ENCODE peak calls at places on chromosomes 13 and 19, in four cellular contexts. Y, J, A and Q are unnamed samples.

GRCh38 chr19:44539236-44539819 is 9.9 kb upstream of the CEACAM20 start:
- DNase-seq in Y (no peak), J (no peak), A (no peak), Q (no peak)

GRCh38 chr19:32458500-32459123 is 53.0 kb downstream of the DPY19L3 start:
- DNase-seq in Y (peak; percentile 42), J (no peak), A (no peak), Q (no peak)

GRCh38 chr13:72379581-72379980 is 347.8 kb downstream of the MZT1 start:
- DNase-seq in Y (no peak), J (no peak), A (no peak), Q (no peak)

GRCh38 chr13:46124967-46125933 is 20.4 kb upstream of the CPB2 start:
- DNase-seq in Y (no peak), J (no peak), A (peak; percentile 25), Q (no peak)

GRCh38 chr13:83798731-83799130 is 83.5 kb downstream of the SLITRK1 start:
- DNase-seq in Y (no peak), J (no peak), A (no peak), Q (no peak)

GRCh38 chr19:13887039-13887438 is 10.1 kb downstream of the NANOS3 start:
- DNase-seq in Y (no peak), J (no peak), A (no peak), Q (no peak)

GRCh38 chr13:80084086-80084676 is 256.7 kb downstream of the SPRY2 start:
- DNase-seq in Y (no peak), J (peak; percentile 28), A (no peak), Q (no peak)

GRCh38 chr13:109783815-109784589 is 2.4 kb downstream of the IRS2 start:
- DNase-seq in Y (no peak), J (peak; percentile 32), A (no peak), Q (no peak)

GRCh38 chr13:112455476-112456059 is 79.4 kb downstream of the SPACA7 start:
- DNase-seq in Y (no peak), J (no peak), A (no peak), Q (no peak)

GRCh38 chr13:34416833-34417425 is 525.1 kb upstream of the NBEA start:
- DNase-seq in Y (no peak), J (peak; percentile 1), A (no peak), Q (no peak)

GRCh38 chr13:31072041-31072440 is 89.7 kb downstream of the HSPH1 start:
- DNase-seq in Y (no peak), J (no peak), A (no peak), Q (no peak)

GRCh38 chr13:31073859-31074718 is 87.6 kb downstream of the HSPH1 start:
- DNase-seq in Y (peak; percentile 89), J (no peak), A (no peak), Q (no peak)

GRCh38 chr13:31069808-31070544 is 91.7 kb downstream of the HSPH1 start:
- DNase-seq in Y (no peak), J (no peak), A (no peak), Q (no peak)

GRCh38 chr13:31074750-31075149 is 87.0 kb downstream of the HSPH1 start:
- DNase-seq in Y (no peak), J (no peak), A (no peak), Q (no peak)
- TF ChIP-seq JUNB in Y (no peak), J (no peak), A (no peak), Q (no peak)

GRCh38 chr13:28147489-28147888 is 9.1 kb downstream of the PAN3 start:
- DNase-seq in Y (no peak), J (no peak), A (no peak), Q (no peak)
- H4K20me1 ChIP-seq in Y (no peaks in the 10 kb centered on the region), J (peaks cover 46% of the 10 kb centered on the region), A (no peaks in the 10 kb centered on the region), Q (peaks cover 41% of the 10 kb centered on the region)

DNA sequence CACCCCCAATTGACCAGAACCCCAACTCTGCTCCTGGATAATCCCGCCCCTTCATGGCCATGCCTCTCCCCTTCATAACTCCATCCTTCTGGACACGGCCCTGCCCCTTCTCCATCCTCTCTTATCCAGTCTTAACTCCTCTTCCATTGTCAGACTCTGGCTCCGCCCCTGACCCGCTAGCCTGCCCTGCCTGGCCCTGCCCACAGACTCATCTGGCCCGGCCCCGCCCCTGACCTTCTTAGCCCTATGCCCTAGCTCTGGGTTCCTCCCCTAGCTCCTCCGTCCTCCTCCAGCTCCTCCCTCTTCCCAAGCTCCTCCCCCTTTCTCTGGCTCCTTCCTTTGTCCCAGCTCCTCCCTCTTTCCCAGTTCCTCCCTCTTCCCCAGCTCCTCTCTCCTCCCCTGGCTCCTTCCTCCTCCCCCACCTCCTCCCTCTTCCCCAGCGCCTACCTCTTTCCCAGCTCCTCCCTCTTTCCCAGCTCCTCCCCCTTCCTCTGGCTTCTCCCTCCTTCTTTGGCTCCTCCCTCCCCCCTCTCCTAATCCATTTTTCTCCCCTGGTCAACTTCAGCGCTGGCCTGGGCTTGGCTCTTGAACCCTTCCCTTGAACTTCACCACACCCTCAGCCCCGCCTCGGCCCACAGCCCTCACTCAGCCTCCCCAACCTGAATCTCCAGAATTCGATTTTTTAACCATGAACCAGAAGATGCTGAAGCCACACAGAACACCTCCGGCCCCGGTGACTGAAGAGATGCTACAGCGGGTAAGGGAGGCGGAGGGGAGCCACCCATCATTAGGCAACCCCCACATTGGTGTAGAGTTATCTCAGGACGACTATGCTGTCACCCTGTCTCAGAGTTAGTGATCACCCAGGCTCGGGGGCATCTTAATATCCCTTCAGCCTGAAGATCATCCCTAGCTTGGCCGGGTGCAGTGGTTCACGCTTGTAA is 9.2 kb upstream of the ZNF358 start:
- DNase-seq in Y (no peak), J (peak; percentile 100), A (peak; percentile 89), Q (peak; percentile 52)
- TF ChIP-seq JUNB in Y (no peak), J (no peak), A (no peak), Q (no peak)

DNA sequence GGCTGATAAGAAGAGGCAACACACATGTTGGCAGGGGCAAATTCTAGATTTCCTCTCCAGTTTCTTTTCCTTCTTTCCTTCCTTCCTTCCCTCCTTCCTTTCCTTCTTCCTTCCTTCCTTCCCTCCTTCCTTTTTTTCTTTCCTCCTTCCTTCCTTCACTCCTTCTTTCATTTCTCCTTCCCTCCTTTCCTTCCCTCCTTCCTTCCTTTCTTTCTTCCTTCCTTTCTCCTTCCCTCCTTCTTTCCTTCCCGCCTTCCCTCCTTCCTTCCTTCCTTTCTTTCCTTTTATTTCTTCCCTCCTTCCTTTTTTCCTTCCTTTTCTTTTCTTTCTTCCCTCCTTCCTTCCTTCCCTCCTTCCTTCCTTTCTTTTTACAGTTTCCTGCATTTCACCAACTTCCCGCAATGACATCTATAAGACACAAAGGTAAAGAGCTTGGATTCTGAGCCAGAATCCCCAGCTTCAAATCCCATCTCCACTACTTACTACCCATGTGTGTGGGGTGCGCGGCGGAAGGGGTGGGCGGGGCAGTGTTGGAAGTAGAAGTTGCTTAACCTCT is 35.3 kb downstream of the INSR start:
- DNase-seq in Y (no peak), J (no peak), A (no peak), Q (no peak)
- H4K20me1 ChIP-seq in Y (peaks cover 3% of the 10 kb centered on the region), J (peaks cover 3% of the 10 kb centered on the region), A (no peaks in the 10 kb centered on the region), Q (peaks cover 23% of the 10 kb centered on the region)

DNA sequence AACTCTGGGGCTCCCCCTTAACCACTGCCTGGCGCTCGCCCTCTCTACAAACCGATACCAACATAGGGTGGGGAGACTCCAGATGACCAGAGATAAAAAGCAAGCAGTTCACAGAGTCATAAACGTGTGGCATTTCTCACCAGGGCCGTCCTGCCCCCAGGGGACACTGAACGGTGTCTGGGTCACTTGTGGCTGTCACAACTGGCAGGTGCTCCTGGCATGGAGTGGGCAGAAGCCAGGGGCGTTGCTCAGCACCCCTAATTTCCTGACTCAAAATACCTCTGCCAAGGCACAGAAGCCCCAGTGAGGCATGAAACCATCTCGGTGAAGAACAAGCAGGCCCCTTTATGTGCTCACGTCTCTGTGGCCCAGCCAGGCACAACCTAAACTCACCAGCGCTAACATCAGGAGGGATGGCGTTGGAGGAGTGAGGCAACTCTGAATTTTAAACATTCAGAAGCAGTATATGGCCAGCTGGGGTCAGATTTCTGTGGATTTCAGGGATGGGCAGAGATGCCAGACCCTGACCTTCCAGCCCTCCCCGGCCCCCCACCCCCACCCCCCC is 1.8 kb downstream of the PIP5K1C start:
- DNase-seq in Y (no peak), J (no peak), A (no peak), Q (no peak)
- TF ChIP-seq JUNB in Y (no peak), J (no peak), A (no peak), Q (no peak)